ENCODE peak calls at places on chromosomes 7 and 10, in six cellular contexts. D, Z, O, U, V and N are unnamed samples.
A peak's percentile ranks its signal among the peaks of the same experiment; 100 is the strongest.

GRCh38 chr10:99394256-99394655 is 36.2 kb downstream of the GOT1 start:
- DNase-seq in U (no peak), D (no peak), O (no peak), Z (peak; percentile 39), V (no peak), N (no peak)

GRCh38 chr10:77637986-77638765 is 568 bp upstream of the KCNMA1 start:
- DNase-seq in V (no peak), D (peak; percentile 82), O (peak; percentile 59), Z (no peak), U (no peak), N (no peak)

GRCh38 chr7:132437730-132438129 is 138.5 kb downstream of the PLXNA4 start:
- DNase-seq in V (no peak), O (no peak), U (no peak), Z (no peak), D (no peak), N (peak; percentile 28)

GRCh38 chr7:16978358-16979244 is 96.8 kb upstream of the AGR3 start:
- DNase-seq in V (no peak), U (peak; percentile 26), D (no peak), Z (no peak), O (peak; percentile 32), N (no peak)

GRCh38 chr10:119701861-119702260 is 24.0 kb upstream of the INPP5F start:
- DNase-seq in U (no peak), D (no peak), Z (no peak), O (no peak), V (no peak), N (no peak)

GRCh38 chr7:104040666-104041065 is 51.2 kb upstream of the RELN start:
- DNase-seq in Z (no peak), V (no peak), D (no peak), O (peak; percentile 19), U (no peak), N (no peak)

GRCh38 chr7:111561659-111561908 is 708 bp downstream of the IMMP2L start:
- DNase-seq in U (no peak), D (no peak), V (no peak), Z (no peak), O (no peak), N (no peak)

GRCh38 chr7:154843670-154844237 is 159.2 kb downstream of the PAXIP1 start:
- DNase-seq in D (no peak), V (no peak), U (no peak), Z (no peak), O (no peak), N (no peak)

GRCh38 chr7:22343612-22344011 is 13.3 kb downstream of the RAPGEF5 start:
- DNase-seq in U (no peak), Z (no peak), O (no peak), D (no peak), V (no peak), N (no peak)

GRCh38 chr7:35003679-35004278 is 33.5 kb downstream of the DPY19L1 start:
- DNase-seq in D (no peak), Z (peak; percentile 85), O (peak; percentile 99), V (no peak), U (peak; percentile 99), N (peak; percentile 10)

GRCh38 chr10:21849624-21850023 is 153.9 kb downstream of the DNAJC1 start:
- DNase-seq in Z (no peak), V (no peak), D (no peak), U (no peak), O (no peak), N (no peak)

GRCh38 chr7:99004781-99005500 is 126.6 kb downstream of the TRRAP start:
- DNase-seq in U (no peak), O (no peak), Z (no peak), V (no peak), D (no peak), N (no peak)

GRCh38 chr7:44175730-44176129 is 13.5 kb downstream of the GCK start:
- DNase-seq in D (no peak), U (no peak), Z (no peak), V (no peak), O (no peak), N (no peak)

GRCh38 chr7:27952393-27953290 is 212.7 kb downstream of the TAX1BP1 start:
- DNase-seq in Z (no peak), D (no peak), V (no peak), U (no peak), O (no peak), N (no peak)

GRCh38 chr7:794671-795329 is 37.5 kb upstream of the SUN1 start:
- DNase-seq in U (no peak), V (no peak), D (peak; percentile 63), Z (no peak), O (no peak), N (no peak)

GRCh38 chr7:95649546-95649945 is 53.2 kb upstream of the PDK4 start:
- DNase-seq in O (no peak), Z (no peak), D (no peak), U (no peak), V (no peak), N (no peak)

GRCh38 chr10:58517071-58517470 is 4.4 kb downstream of the BICC1 start:
- DNase-seq in V (no peak), Z (no peak), D (no peak), O (no peak), U (peak; percentile 70), N (no peak)

GRCh38 chr7:41232086-41232485 is 470.8 kb downstream of the INHBA start:
- DNase-seq in V (no peak), U (no peak), O (peak; percentile 33), Z (no peak), D (no peak), N (no peak)

GRCh38 chr10:43606323-43607198 is at the start of gene ZNF485:
- DNase-seq in O (peak; percentile 74), D (peak; percentile 94), U (peak; percentile 46), V (peak; percentile 77), Z (peak; percentile 73), N (peak; percentile 80)

GRCh38 chr7:87058739-87059524 is 522 bp downstream of the ELAPOR2 start:
- DNase-seq in O (peak; percentile 9), V (peak; percentile 24), Z (peak; percentile 29), U (no peak), D (no peak), N (peak; percentile 8)

GRCh38 chr10:61028861-61029361 is 84.9 kb upstream of the RHOBTB1 start:
- DNase-seq in O (peak; percentile 49), U (peak; percentile 56), V (no peak), D (no peak), Z (no peak), N (no peak)

GRCh38 chr7:138755831-138756590 is 41.8 kb upstream of the TMEM213 start:
- DNase-seq in V (no peak), O (no peak), Z (no peak), U (peak; percentile 15), D (no peak), N (no peak)

GRCh38 chr10:121531830-121532178 is 66.4 kb downstream of the FGFR2 start:
- DNase-seq in Z (no peak), V (no peak), O (no peak), D (no peak), U (no peak), N (no peak)

GRCh38 chr7:151016942-151017341 is 7.4 kb downstream of the ATG9B start:
- DNase-seq in Z (no peak), O (no peak), V (no peak), U (no peak), D (no peak), N (no peak)

GRCh38 chr7:77393261-77393660 is 22.9 kb downstream of the GSAP start:
- DNase-seq in O (peak; percentile 56), V (no peak), D (no peak), Z (no peak), U (peak; percentile 70), N (no peak)

GRCh38 chr7:108455524-108455832 is 758 bp downstream of the NRCAM start:
- DNase-seq in V (no peak), Z (no peak), U (no peak), D (peak; percentile 73), O (no peak), N (no peak)

GRCh38 chr7:51071427-51071826 is 245.2 kb downstream of the COBL start:
- DNase-seq in Z (no peak), O (no peak), V (no peak), U (no peak), D (no peak), N (no peak)

GRCh38 chr10:101397140-101397539 is 43.2 kb downstream of the BTRC start:
- DNase-seq in O (peak; percentile 13), U (peak; percentile 53), D (no peak), Z (no peak), V (no peak), N (peak; percentile 58)